ENCODE peak calls at places on chromosome X, in six cellular contexts. U is HCT116, V is SK-N-SH, Z is A549, C is K562, K is GM12878. Y is an unnamed sample.

GRCh38 chrX:143994206-143994605 is 110.3 kb downstream of the UBE2NL start:
- DNase-seq in C (no peak), K (no peak), U (no peak), V (no peak), Z (no peak), Y (no peak)

GRCh38 chrX:16826207-16826606 is 39.9 kb downstream of the TXLNG start:
- DNase-seq in V (peak; percentile 44), U (no peak), K (no peak), C (peak; percentile 21), Z (peak; percentile 41), Y (peak; percentile 57)

GRCh38 chrX:10516781-10517322 is 103.5 kb downstream of the MID1 start:
- DNase-seq in C (no peak), U (no peak), Z (no peak), K (no peak), V (no peak), Y (no peak)

GRCh38 chrX:152313529-152314302 is 137.4 kb downstream of the GABRA3 start:
- DNase-seq in K (no peak), V (no peak), C (no peak), U (no peak), Z (no peak), Y (no peak)

GRCh38 chrX:23497919-23498318 is 163.3 kb downstream of the PTCHD1 start:
- DNase-seq in Z (no peak), C (no peak), K (no peak), U (no peak), V (no peak), Y (no peak)

GRCh38 chrX:107398115-107398514 is 51.3 kb upstream of the FRMPD3 start:
- DNase-seq in Z (no peak), V (no peak), C (no peak), U (no peak), K (no peak), Y (peak; percentile 4)

GRCh38 chrX:56314334-56314733 is 82.2 kb downstream of the KLF8 start:
- DNase-seq in U (no peak), C (no peak), K (no peak), Z (no peak), V (no peak), Y (no peak)

GRCh38 chrX:105744291-105744690 is 78.0 kb upstream of the NRK start:
- DNase-seq in V (no peak), U (no peak), Z (no peak), C (no peak), K (no peak), Y (no peak)

DNA sequence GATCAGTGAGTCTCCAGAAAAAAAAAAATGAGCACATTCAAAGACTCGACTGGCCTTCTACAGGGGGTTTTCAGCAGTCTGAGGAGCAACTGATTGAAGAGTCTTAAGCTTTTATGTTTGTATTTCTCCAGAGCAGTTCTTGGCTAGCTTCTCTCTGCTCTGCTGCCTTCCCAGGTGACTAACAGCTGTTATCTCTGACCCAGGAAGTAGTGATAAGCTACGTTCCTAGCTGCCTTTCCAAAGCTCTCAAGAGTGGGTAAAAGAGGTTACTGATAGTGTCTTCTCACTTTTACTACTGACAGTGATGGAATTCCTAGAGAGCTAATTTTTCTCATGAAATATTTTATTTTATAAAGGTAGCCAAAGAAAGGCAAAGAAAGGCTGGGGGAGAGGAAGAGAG is 66.6 kb downstream of the ENOX2 start:
- DNase-seq in U (no peak), K (no peak), C (no peak), V (no peak), Z (no peak), Y (no peak)
- TF ChIP-seq MAX in U (no peak), K (no peak), C (no peak), V (no peak), Z (no peak), Y (no peak)

DNA sequence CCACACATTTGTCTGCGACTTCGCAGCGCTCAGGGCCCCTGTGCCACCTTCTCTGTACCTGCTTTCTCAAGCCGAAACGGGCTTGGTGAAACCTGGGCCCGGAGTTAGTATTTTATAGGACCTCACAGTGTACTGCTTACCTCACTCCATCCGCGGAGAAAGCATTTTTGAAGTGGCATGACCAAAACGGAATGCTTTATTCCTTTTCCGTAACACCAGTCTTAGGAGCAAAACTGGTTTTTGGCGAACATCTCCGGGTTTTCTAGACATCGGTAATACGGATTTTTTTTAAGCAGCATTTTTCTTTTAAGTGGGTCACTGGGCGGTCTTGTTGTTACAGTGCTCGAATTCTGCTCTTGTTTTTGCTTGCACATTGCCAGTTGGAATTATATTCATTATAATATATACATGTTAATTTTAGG is 3.6 kb downstream of the ZIC3 start:
- DNase-seq in V (no peak), K (no peak), U (no peak), Z (no peak), C (no peak), Y (no peak)
- H3K4me3 ChIP-seq in V (no peak overlapping the region), K (no peak overlapping the region), U (no peak overlapping the region), Z (no peak overlapping the region), C (no peak overlapping the region), Y (no peak overlapping the region)

GRCh38 chrX:103330601-103331397 is 760 bp downstream of the TCEAL7 start:
- DNase-seq in C (no peak), U (no peak), Z (no peak), K (no peak), V (peak; percentile 56), Y (no peak)

DNA sequence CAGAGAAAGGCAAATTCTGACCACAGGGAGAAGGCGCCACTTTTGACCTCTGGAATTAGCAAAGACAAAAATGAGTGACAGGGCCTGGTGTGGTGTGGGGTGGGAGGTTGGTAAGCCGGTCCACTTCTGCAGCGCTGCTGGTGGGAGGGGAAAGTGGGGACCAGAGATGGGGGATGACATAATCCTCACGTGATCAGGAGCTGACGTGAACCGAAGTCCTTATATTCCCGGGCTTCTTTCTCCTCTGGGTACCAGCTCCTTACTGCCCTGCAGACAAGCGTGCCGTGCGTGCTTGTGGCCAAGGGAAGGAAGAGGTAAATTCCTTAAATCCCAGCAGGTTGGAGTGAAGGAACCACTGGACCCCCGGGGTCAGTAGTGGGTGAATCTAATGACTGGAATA is at the start of gene TCEAL7:
- DNase-seq in K (no peak), V (peak; percentile 81), Z (no peak), U (no peak), C (no peak), Y (no peak)
- TF ChIP-seq MAX in K (no peak), V (no peak), Z (no peak), U (no peak), C (no peak), Y (no peak)

DNA sequence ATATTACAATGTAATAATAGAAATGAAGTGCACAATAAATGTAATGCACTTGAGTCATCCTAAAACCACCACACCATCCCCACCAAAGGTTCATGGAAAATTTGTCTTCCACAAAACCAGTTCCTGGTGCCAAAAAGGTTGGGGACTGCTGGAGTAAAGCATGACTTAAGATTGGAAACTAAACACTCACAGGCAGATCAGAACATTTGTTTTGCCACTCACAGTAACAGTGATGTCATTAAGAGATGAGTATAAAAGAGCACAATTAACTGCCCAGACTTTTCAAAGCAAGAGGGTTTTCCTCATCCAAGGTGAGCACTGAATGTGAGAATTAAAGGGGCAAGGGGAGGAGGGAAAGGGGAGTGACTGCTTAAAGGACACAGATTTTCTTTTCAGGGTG is 35.6 kb downstream of the MAP7D3 start:
- DNase-seq in C (no peak), Z (no peak), V (no peak), U (no peak), K (no peak), Y (no peak)
- H3K4me3 ChIP-seq in C (no peak overlapping the region), Z (no peak overlapping the region), V (no peak overlapping the region), U (no peak overlapping the region), K (no peak overlapping the region), Y (no peak overlapping the region)

GRCh38 chrX:44183329-44183728 is 160.1 kb downstream of the EFHC2 start:
- DNase-seq in V (no peak), K (no peak), Z (no peak), U (no peak), C (no peak), Y (peak; percentile 5)
- TF ChIP-seq MAX in V (no peak), K (no peak), Z (no peak), U (no peak), C (no peak), Y (no peak)

GRCh38 chrX:154313147-154313546 is 17.6 kb downstream of the TKTL1 start:
- DNase-seq in K (no peak), C (no peak), U (no peak), V (no peak), Z (no peak), Y (no peak)
- H3K4me3 ChIP-seq in K (no peak overlapping the region), C (no peak overlapping the region), U (no peak overlapping the region), V (no peak overlapping the region), Z (no peak overlapping the region), Y (no peak overlapping the region)

GRCh38 chrX:134604701-134605271 is 53.5 kb downstream of the PLAC1 start:
- DNase-seq in U (peak; percentile 43), Z (peak; percentile 14), K (no peak), V (no peak), C (no peak), Y (no peak)
- TF ChIP-seq MAX in U (no peak), Z (no peak), K (no peak), V (peak; percentile 3), C (no peak), Y (no peak)

Y was measured in NB4.